ENCODE peak calls at places on chromosomes 3 and 15, in five cellular contexts. I is hepatocyte, X is GM23338, D is IMR-90, B is GM23248. P is an unnamed sample.

GRCh38 chr3:33115024-33115768 is 1.4 kb downstream of the CRTAP start:
- DNase-seq in I (peak), X (peak), D (peak), B (peak), P (peak)

GRCh38 chr3:151923901-151924300 is 50.5 kb downstream of the SUCNR1 start:
- DNase-seq in X (no peak), I (no peak), D (peak), B (peak), P (peak)

GRCh38 chr3:143571548-143571947 is 276.7 kb downstream of the SLC9A9 start:
- DNase-seq in D (no peak), I (no peak), X (no peak), B (peak), P (peak)

GRCh38 chr15:95760508-95760907 is 570.0 kb upstream of the NR2F2 start:
- DNase-seq in B (no peak), D (no peak), I (peak), X (peak), P (peak)

GRCh38 chr15:73873889-73874511 is 636 bp downstream of the TBC1D21 start:
- DNase-seq in X (peak), D (peak), I (peak), B (peak), P (peak)

GRCh38 chr3:171306631-171307030 is 153.6 kb downstream of the TNIK start:
- DNase-seq in I (peak), D (peak), X (peak), B (peak), P (peak)

GRCh38 chr3:98563661-98564281 is 29.6 kb downstream of the CPOX start:
- DNase-seq in B (peak), X (no peak), D (peak), I (no peak), P (peak)

GRCh38 chr3:61371123-61371522 is 119.9 kb upstream of the FHIT start:
- DNase-seq in X (peak), D (no peak), B (no peak), I (peak), P (peak)

GRCh38 chr3:143484851-143485512 is 363.3 kb downstream of the SLC9A9 start:
- DNase-seq in D (no peak), B (peak), I (no peak), X (peak), P (peak)

GRCh38 chr3:63508775-63509174 is 143.7 kb upstream of the SNTN start:
- DNase-seq in X (no peak), I (no peak), D (no peak), B (no peak), P (no peak)

GRCh38 chr3:184005981-184006507 is 11.6 kb downstream of the ABCC5 start:
- DNase-seq in D (peak), B (peak), I (peak), X (peak), P (peak)

GRCh38 chr3:173552526-173552925 is 155.0 kb downstream of the NLGN1 start:
- DNase-seq in I (no peak), X (peak), D (peak), B (peak), P (peak)

GRCh38 chr3:169662215-169663070 is 1.1 kb downstream of the MECOM start:
- DNase-seq in I (peak), D (peak), B (peak), X (peak), P (peak)

GRCh38 chr3:150879141-150879540 is 26.1 kb downstream of the MINDY4B start:
- DNase-seq in X (no peak), B (no peak), D (no peak), I (no peak), P (no peak)

GRCh38 chr15:36389107-36389506 is 190.3 kb upstream of the CDIN1 start:
- DNase-seq in X (no peak), D (peak), I (no peak), B (no peak), P (no peak)

GRCh38 chr15:36392666-36393266 is 186.7 kb upstream of the CDIN1 start:
- DNase-seq in X (no peak), I (no peak), B (no peak), D (no peak), P (no peak)

DNA sequence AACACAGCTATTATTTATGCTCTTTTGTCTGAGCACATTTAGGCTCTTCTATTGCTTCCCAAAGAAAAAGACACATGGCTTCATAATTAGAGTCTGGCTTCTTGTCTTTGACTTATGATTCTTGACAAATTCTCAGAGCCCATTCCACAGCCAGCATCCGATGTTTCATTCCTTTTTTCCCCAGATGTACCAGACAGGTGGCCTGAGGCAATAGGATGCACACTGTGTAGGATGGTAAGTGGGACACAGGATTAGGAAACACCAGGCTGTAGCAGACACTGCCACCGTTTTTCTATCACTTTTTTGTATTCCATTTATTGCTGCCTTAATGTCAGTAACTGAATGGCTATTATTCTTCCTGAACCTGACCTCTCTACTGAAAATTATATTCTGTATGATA is 188.9 kb upstream of the CDIN1 start:
- DNase-seq in I (no peak), B (no peak), D (no peak), X (no peak), P (no peak)
- H2AFZ ChIP-seq in I (no peak), B (peak), D (no peak), X (no peak), P (no peak)

DNA sequence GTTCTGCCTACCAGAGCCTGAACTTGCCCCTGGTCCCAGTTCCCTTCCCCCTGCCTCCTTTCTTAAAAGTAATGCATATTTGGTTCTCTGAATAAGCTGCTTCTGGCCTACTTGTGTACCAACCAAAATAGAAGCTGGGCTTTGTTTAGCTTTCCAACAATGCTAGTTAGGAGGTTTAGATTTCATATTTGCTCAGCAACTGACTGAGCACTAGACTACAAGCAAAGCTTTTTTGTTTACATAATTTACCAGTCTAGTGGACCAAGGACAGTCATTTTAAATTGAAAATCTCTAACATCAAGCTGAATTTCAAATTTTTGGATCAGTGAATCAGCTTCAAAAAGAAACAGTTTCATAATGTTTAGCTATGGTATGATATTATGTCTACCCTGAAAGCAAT is 331.2 kb downstream of the ULK4 start:
- DNase-seq in B (no peak), I (no peak), D (no peak), X (no peak), P (no peak)
- H2AFZ ChIP-seq in B (no peak), I (no peak), D (no peak), X (no peak), P (no peak)

DNA sequence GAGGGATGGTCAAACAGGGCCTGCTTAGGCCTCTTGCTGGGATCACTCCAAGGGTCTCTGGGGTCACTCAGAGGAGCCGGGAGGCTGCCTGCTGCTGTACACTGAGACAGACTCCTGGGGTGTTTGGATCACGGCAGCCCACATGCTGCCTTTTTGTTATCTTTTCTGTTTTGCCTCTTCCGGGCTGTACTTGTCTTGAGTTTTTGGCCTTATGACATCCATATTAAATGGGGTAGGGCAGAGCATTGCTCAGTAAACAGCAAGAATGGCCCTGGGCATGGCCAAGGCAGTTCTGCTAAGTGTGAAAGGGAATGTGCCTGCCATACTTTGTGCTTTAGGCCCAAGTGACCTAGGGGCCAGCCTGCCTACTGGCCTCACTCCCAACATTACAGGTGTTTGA is 771 bp upstream of the ENTPD3 start:
- DNase-seq in I (no peak), B (no peak), D (no peak), X (no peak), P (no peak)
- H2AFZ ChIP-seq in I (no peak), B (no peak), D (no peak), X (peak), P (no peak)

DNA sequence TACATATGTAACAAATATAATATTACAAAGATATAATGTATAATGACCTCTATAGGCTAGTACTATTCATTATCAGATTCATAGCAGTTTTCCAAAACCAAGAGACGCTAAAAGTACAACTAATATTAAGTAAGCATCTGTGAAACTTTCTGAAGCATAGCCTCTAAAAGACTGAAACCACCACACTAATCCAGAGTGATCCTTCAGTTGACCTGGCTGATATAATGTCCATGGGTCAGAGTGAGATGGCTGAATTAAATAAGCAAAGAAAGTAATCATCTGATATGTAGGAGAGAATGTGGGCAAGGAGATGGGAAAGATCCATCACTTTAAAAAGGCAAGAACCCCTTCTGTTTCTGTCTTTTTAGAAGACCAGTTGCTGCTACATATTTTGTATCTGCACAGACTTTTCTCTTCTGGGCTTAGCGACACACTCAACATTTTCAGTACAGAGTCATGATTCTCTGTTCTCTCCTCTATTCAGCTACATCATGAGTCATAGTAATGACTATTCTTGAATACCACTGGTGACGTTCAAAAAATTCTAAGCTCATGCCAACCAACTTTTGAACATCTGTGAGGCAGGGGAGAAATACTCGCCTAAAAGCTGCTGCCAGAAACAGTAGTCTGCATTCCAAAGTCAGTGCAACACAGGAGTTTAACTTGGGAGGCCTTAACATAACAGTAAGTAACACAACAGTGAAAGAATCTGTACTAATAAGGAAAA is 149.6 kb downstream of the MAGI1 start:
- DNase-seq in B (peak), X (peak), D (peak), I (peak), P (peak)
- H2AFZ ChIP-seq in B (peak), X (no peak), D (no peak), I (no peak), P (no peak)

DNA sequence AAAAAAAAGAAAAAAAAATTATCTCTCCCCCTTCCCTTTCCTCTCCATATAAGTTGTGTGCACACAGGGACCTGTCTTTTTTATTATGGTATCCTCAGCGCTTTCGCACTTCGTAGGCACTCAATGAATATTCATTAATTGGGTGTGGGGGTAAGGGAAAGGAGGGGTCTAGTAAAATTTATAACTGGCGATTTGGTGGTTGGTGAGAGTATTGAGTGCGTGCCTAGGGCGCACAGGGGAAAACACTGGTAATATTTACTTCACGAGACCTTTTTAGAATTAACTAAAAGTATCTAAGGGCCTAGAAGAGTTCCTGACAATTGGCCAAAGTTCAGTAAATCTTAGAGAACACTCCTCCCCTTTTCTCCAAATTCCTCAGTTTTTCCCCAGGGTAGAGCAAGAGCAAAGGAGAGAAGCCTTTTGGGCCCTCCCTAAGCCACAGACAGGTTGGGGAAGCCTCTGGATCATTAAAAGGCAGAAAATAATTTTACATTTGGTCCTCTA is 25.7 kb downstream of the TYRO3 start:
- DNase-seq in B (peak), I (no peak), D (no peak), X (peak), P (no peak)
- H2AFZ ChIP-seq in B (peak), I (peak), D (peak), X (peak), P (peak)

GRCh38 chr15:84631706-84632272 is 22.3 kb downstream of the WDR73 start:
- DNase-seq in I (no peak), D (peak), X (no peak), B (peak), P (no peak)
- H2AFZ ChIP-seq in I (peak), D (peak), X (peak), B (peak), P (peak)

GRCh38 chr3:39191773-39192172 is 622 bp downstream of the XIRP1 start:
- DNase-seq in B (no peak), X (no peak), D (no peak), I (no peak), P (no peak)
- H2AFZ ChIP-seq in B (no peak), X (no peak), D (no peak), I (no peak), P (no peak)